ENCODE peak calls at places on chromosomes 6 and 20, in seven cellular contexts. G, Q, Y, D, Z, P and E are unnamed samples.

GRCh38 chr20:38805958-38806854 is 709 bp downstream of the PPP1R16B start:
- DNase-seq in G (no peak), Q (no peak), Y (no peak), D (peak), Z (no peak), P (no peak), E (no peak)

GRCh38 chr6:10695086-10695657 is 400 bp downstream of the PAK1IP1 start:
- DNase-seq in G (no peak), Q (no peak), Y (no peak), D (no peak), Z (no peak), P (no peak), E (no peak)

GRCh38 chr6:135853227-135853626 is 1.7 kb downstream of the PDE7B start:
- DNase-seq in G (no peak), Q (no peak), Y (no peak), D (no peak), Z (no peak), P (peak), E (peak)

GRCh38 chr6:33305052-33305451 is 6.3 kb upstream of the RGL2 start:
- DNase-seq in G (no peak), Q (no peak), Y (no peak), D (no peak), Z (no peak), P (no peak), E (no peak)

GRCh38 chr6:4644962-4645361 is 131.2 kb upstream of the CDYL start:
- DNase-seq in G (no peak), Q (no peak), Y (no peak), D (no peak), Z (no peak), P (no peak), E (no peak)

GRCh38 chr6:45713981-45714685 is 301.5 kb downstream of the CLIC5 start:
- DNase-seq in G (no peak), Q (no peak), Y (no peak), D (no peak), Z (no peak), P (no peak), E (no peak)

GRCh38 chr6:126133984-126134383 is 147.6 kb downstream of the TRMT11 start:
- DNase-seq in G (no peak), Q (no peak), Y (no peak), D (no peak), Z (no peak), P (no peak), E (no peak)

GRCh38 chr20:18188446-18188845 is 50.8 kb downstream of the KAT14 start:
- DNase-seq in G (no peak), Q (no peak), Y (no peak), D (no peak), Z (no peak), P (no peak), E (no peak)

GRCh38 chr6:159074120-159074684 is 29.4 kb upstream of the TAGAP start:
- DNase-seq in G (peak), Q (no peak), Y (no peak), D (no peak), Z (no peak), P (no peak), E (peak)

GRCh38 chr6:142846883-142847287 is 98.1 kb downstream of the HIVEP2 start:
- DNase-seq in G (peak), Q (no peak), Y (no peak), D (no peak), Z (peak), P (peak), E (peak)

GRCh38 chr20:50969912-50970311 is 11.3 kb downstream of the MOCS3 start:
- DNase-seq in G (no peak), Q (no peak), Y (no peak), D (no peak), Z (no peak), P (peak), E (peak)

GRCh38 chr6:44933113-44933512 is 395.0 kb upstream of the RUNX2 start:
- DNase-seq in G (no peak), Q (no peak), Y (no peak), D (no peak), Z (no peak), P (no peak), E (no peak)